ENCODE peak calls at places on chromosomes 7 and 10, in five cellular contexts. H is AG08395, Q is GM04504, G is T-cell, B is NCI-H1105 treated with DMSO at 0.1 percent for 48 hours. X is an unnamed sample.

GRCh38 chr7:36473454-36474282 is 84.0 kb downstream of the ANLN start:
- DNase-seq in G (no peak), H (peak), Q (no peak), B (peak), X (peak)

GRCh38 chr10:130022501-130023299 is 58.6 kb upstream of the EBF3 start:
- DNase-seq in B (no peak), Q (peak), H (peak), G (no peak), X (no peak)

GRCh38 chr7:105759670-105760548 is 116.5 kb downstream of the ATXN7L1 start:
- DNase-seq in B (peak), Q (peak), H (peak), G (no peak), X (peak)

GRCh38 chr10:97676770-97677581 is 10.1 kb downstream of the AVPI1 start:
- DNase-seq in B (peak), G (peak), Q (no peak), H (peak), X (peak)

GRCh38 chr7:151380199-151381082 is 29.4 kb downstream of the WDR86 start:
- DNase-seq in Q (no peak), G (no peak), H (no peak), B (no peak), X (no peak)

GRCh38 chr10:68303849-68304412 is 27.9 kb upstream of the HNRNPH3 start:
- DNase-seq in B (no peak), Q (no peak), H (no peak), G (no peak), X (peak)

GRCh38 chr7:65951837-65952578 is 30.0 kb downstream of the GUSB start:
- DNase-seq in Q (no peak), G (no peak), B (peak), H (no peak), X (no peak)

GRCh38 chr7:121563177-121563576 is 167.1 kb upstream of the FAM3C start:
- DNase-seq in B (no peak), G (no peak), Q (no peak), H (no peak), X (no peak)

GRCh38 chr7:16603633-16604032 is 41.9 kb downstream of the ANKMY2 start:
- DNase-seq in H (no peak), G (no peak), Q (no peak), B (no peak), X (no peak)

GRCh38 chr7:27640914-27641570 is 21.6 kb downstream of the HIBADH start:
- DNase-seq in Q (no peak), H (no peak), G (no peak), B (no peak), X (no peak)

GRCh38 chr10:51700228-51700835 is 937 bp upstream of the CSTF2T start:
- DNase-seq in Q (no peak), H (no peak), G (no peak), B (no peak), X (peak)

GRCh38 chr7:6160191-6160623 is 112.2 kb downstream of the CYTH3 start:
- DNase-seq in B (no peak), H (peak), G (no peak), Q (peak), X (no peak)

GRCh38 chr10:117537436-117537903 is 5.1 kb upstream of the EMX2 start:
- DNase-seq in Q (no peak), B (no peak), G (no peak), H (peak), X (no peak)

GRCh38 chr7:98399903-98400537 is 870 bp downstream of the BAIAP2L1 start:
- DNase-seq in G (no peak), Q (no peak), B (no peak), H (no peak), X (no peak)

X was measured in NCI-H1092 treated with DMSO at 0.1 percent for 48 hours.